ENCODE peak calls at places on chromosomes 4 and X, in four cellular contexts. One of them, this sample, is unnamed.

GRCh38 chrX:19214248-19214787 is 92.0 kb upstream of the ADGRG2 start:
- DNase-seq in GM12878: no peak
- DNase-seq in SK-N-SH: no peak
- DNase-seq in HepG2: no peak
- DNase-seq in this sample: no peak

GRCh38 chr4:40599431-40599830 is 30.2 kb downstream of the RBM47 start:
- DNase-seq in GM12878: no peak
- DNase-seq in SK-N-SH: no peak
- DNase-seq in HepG2: no peak
- DNase-seq in this sample: no peak

GRCh38 chrX:153763298-153763932 is 634 bp upstream of the PLXNB3 start:
- DNase-seq in GM12878: no peak
- DNase-seq in SK-N-SH: no peak
- DNase-seq in HepG2: peak
- DNase-seq in this sample: no peak

GRCh38 chrX:103376118-103376978 is at the start of gene BEX3:
- DNase-seq in GM12878: no peak
- DNase-seq in SK-N-SH: peak
- DNase-seq in HepG2: peak
- DNase-seq in this sample: peak

GRCh38 chr4:1416948-1417260 is 10.7 kb upstream of the NKX1-1 start:
- DNase-seq in GM12878: no peak
- DNase-seq in SK-N-SH: peak
- DNase-seq in HepG2: no peak
- DNase-seq in this sample: no peak

GRCh38 chr4:85180533-85180932 is 214.0 kb upstream of the WDFY3 start:
- DNase-seq in GM12878: no peak
- DNase-seq in SK-N-SH: no peak
- DNase-seq in HepG2: no peak
- DNase-seq in this sample: no peak

GRCh38 chrX:65671966-65672365 is 4.5 kb downstream of the MSN start:
- DNase-seq in GM12878: no peak
- DNase-seq in SK-N-SH: no peak
- DNase-seq in HepG2: no peak
- DNase-seq in this sample: no peak

GRCh38 chrX:23369037-23369436 is 34.4 kb downstream of the PTCHD1 start:
- DNase-seq in GM12878: no peak
- DNase-seq in SK-N-SH: no peak
- DNase-seq in HepG2: no peak
- DNase-seq in this sample: no peak

GRCh38 chrX:155215443-155216178 is 649 bp upstream of the VBP1 start:
- DNase-seq in GM12878: no peak
- DNase-seq in SK-N-SH: no peak
- DNase-seq in HepG2: no peak
- DNase-seq in this sample: no peak

GRCh38 chr4:67204441-67204840 is 340.9 kb downstream of the CENPC start:
- DNase-seq in GM12878: no peak
- DNase-seq in SK-N-SH: no peak
- DNase-seq in HepG2: no peak
- DNase-seq in this sample: no peak

GRCh38 chrX:82058728-82059127 is 856.8 kb downstream of the SH3BGRL start:
- DNase-seq in GM12878: no peak
- DNase-seq in SK-N-SH: no peak
- DNase-seq in HepG2: no peak
- DNase-seq in this sample: no peak

GRCh38 chr4:17766826-17767458 is 14.5 kb downstream of the FAM184B start:
- DNase-seq in GM12878: no peak
- DNase-seq in SK-N-SH: no peak
- DNase-seq in HepG2: no peak
- DNase-seq in this sample: no peak

GRCh38 chr4:102761478-102761790 is 666 bp upstream of the MANBA start:
- DNase-seq in GM12878: no peak
- DNase-seq in SK-N-SH: no peak
- DNase-seq in HepG2: peak
- DNase-seq in this sample: no peak

GRCh38 chr4:68929076-68929737 is 22.4 kb downstream of the UGT2A3 start:
- DNase-seq in GM12878: no peak
- DNase-seq in SK-N-SH: no peak
- DNase-seq in HepG2: no peak
- DNase-seq in this sample: no peak

GRCh38 chr4:48431401-48431800 is 51.7 kb upstream of the SLC10A4 start:
- DNase-seq in GM12878: no peak
- DNase-seq in SK-N-SH: no peak
- DNase-seq in HepG2: no peak
- DNase-seq in this sample: no peak

GRCh38 chrX:49192722-49193328 is 6.7 kb upstream of the PRICKLE3 start:
- DNase-seq in GM12878: no peak
- DNase-seq in SK-N-SH: no peak
- DNase-seq in HepG2: no peak
- DNase-seq in this sample: peak

GRCh38 chr4:78749972-78750727 is 26.0 kb upstream of the BMP2K start:
- DNase-seq in GM12878: peak
- DNase-seq in SK-N-SH: no peak
- DNase-seq in HepG2: no peak
- DNase-seq in this sample: no peak

GRCh38 chr4:29467044-29467717 is 1253.0 kb upstream of the PCDH7 start:
- DNase-seq in GM12878: no peak
- DNase-seq in SK-N-SH: no peak
- DNase-seq in HepG2: no peak
- DNase-seq in this sample: no peak

GRCh38 chr4:146442801-146443200 is 78.9 kb downstream of the SLC10A7 start:
- DNase-seq in GM12878: no peak
- DNase-seq in SK-N-SH: no peak
- DNase-seq in HepG2: no peak
- DNase-seq in this sample: no peak

GRCh38 chr4:23741586-23742240 is 148.1 kb downstream of the PPARGC1A start:
- DNase-seq in GM12878: no peak
- DNase-seq in SK-N-SH: no peak
- DNase-seq in HepG2: no peak
- DNase-seq in this sample: no peak

GRCh38 chr4:105767579-105767978 is 59.0 kb downstream of the GSTCD start:
- DNase-seq in GM12878: no peak
- DNase-seq in SK-N-SH: no peak
- DNase-seq in HepG2: peak
- DNase-seq in this sample: no peak

GRCh38 chr4:105765690-105766407 is 57.3 kb downstream of the GSTCD start:
- DNase-seq in GM12878: no peak
- DNase-seq in SK-N-SH: no peak
- DNase-seq in HepG2: peak
- DNase-seq in this sample: peak
- TF ChIP-seq MAX in GM12878: no peak
- TF ChIP-seq MAX in SK-N-SH: peak
- TF ChIP-seq MAX in HepG2: no peak
- TF ChIP-seq MAX in this sample: no peak

GRCh38 chr4:7043521-7044414 is 596 bp downstream of the TADA2B start:
- DNase-seq in GM12878: no peak
- DNase-seq in SK-N-SH: no peak
- DNase-seq in HepG2: no peak
- DNase-seq in this sample: peak

GRCh38 chr4:7041246-7041645 is 1.9 kb upstream of the TADA2B start:
- DNase-seq in GM12878: no peak
- DNase-seq in SK-N-SH: no peak
- DNase-seq in HepG2: no peak
- DNase-seq in this sample: no peak

GRCh38 chr4:7042697-7043464 is at the start of gene TADA2B:
- DNase-seq in GM12878: peak
- DNase-seq in SK-N-SH: peak
- DNase-seq in HepG2: peak
- DNase-seq in this sample: peak

GRCh38 chr4:7040760-7041159 is 2.4 kb upstream of the TADA2B start:
- DNase-seq in GM12878: no peak
- DNase-seq in SK-N-SH: no peak
- DNase-seq in HepG2: no peak
- DNase-seq in this sample: no peak

GRCh38 chr4:7041851-7042696 is 1.1 kb upstream of the TADA2B start:
- DNase-seq in GM12878: no peak
- DNase-seq in SK-N-SH: peak
- DNase-seq in HepG2: no peak
- DNase-seq in this sample: no peak
- TF ChIP-seq PBX3 in GM12878: no peak
- TF ChIP-seq PBX3 in SK-N-SH: no peak
- TF ChIP-seq PBX3 in HepG2: no peak
- TF ChIP-seq PBX3 in this sample: no peak

GRCh38 chrX:101051153-101051548 is 760 bp downstream of the TRMT2B start:
- DNase-seq in GM12878: no peak
- DNase-seq in SK-N-SH: no peak
- DNase-seq in HepG2: no peak
- DNase-seq in this sample: no peak

GRCh38 chrX:101057095-101057714 is 5.3 kb upstream of the TRMT2B start:
- DNase-seq in GM12878: peak
- DNase-seq in SK-N-SH: no peak
- DNase-seq in HepG2: no peak
- DNase-seq in this sample: no peak

GRCh38 chrX:101051549-101052302 is at the start of gene TRMT2B:
- DNase-seq in GM12878: peak
- DNase-seq in SK-N-SH: peak
- DNase-seq in HepG2: peak
- DNase-seq in this sample: peak
- TF ChIP-seq MAX in GM12878: no peak
- TF ChIP-seq MAX in SK-N-SH: peak
- TF ChIP-seq MAX in HepG2: peak
- TF ChIP-seq MAX in this sample: peak

DNA sequence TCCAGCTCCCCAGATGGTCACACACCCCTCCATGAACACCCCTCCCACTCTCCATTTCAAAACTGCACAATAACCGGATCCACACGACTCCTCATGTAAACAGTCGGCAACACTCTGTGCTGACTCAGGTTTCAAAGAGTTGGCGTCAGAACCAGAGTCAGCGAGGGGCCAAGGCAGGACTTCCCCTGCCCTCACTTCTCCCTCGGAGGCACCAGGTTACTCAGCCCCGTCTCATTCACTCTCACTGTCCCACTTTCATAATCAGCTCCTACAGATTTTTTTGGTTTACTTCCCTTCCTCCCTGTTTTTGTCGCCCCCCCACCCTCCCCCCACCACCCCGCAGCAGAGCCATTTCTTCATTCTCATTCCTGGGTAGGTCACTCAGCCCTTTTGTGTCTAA is 2.7 kb upstream of the TIMP1 start:
- DNase-seq in GM12878: no peak
- DNase-seq in SK-N-SH: no peak
- DNase-seq in HepG2: no peak
- DNase-seq in this sample: peak
- TF ChIP-seq PBX3 in GM12878: no peak
- TF ChIP-seq PBX3 in SK-N-SH: no peak
- TF ChIP-seq PBX3 in HepG2: no peak
- TF ChIP-seq PBX3 in this sample: no peak

DNA sequence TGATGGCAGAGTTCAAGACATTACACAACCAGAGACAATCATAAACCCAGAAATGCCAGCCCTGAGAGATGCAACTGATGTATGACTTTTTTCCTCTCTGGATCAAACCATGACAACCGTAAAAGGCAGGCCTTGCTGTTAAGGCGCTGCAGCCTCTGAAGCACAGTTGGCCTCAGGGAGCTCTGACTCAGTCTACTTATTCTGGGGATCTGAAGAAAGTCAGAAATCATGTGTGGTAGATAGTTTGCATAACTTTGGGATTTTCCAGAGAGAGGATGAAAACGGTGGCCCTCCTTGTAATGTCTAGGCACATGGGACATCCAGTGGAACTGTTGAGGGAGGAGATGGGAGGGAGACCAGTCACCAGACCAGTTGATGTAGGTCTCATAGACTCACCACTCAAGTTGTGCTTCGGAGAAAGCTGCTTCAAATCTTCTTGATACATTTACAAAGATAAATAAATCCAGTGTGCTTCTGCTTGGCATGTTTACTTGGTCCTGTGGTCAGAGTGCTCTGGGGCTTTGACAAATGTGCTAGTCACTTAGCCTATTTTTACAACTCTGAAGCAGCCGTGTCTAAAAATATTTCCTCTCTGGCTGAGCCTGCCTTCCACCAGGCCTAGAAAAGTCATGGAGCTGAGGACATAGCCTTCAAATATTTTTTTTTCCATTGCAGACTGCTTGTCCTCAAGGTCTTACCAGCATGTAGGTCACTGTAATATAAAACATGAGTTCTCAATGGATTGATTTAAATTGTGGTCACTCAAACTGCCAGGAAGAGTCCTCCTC is 7.5 kb downstream of the HADH start:
- DNase-seq in GM12878: no peak
- DNase-seq in SK-N-SH: no peak
- DNase-seq in HepG2: no peak
- DNase-seq in this sample: no peak
- TF ChIP-seq MAX in GM12878: no peak
- TF ChIP-seq MAX in SK-N-SH: no peak
- TF ChIP-seq MAX in HepG2: no peak
- TF ChIP-seq MAX in this sample: no peak

DNA sequence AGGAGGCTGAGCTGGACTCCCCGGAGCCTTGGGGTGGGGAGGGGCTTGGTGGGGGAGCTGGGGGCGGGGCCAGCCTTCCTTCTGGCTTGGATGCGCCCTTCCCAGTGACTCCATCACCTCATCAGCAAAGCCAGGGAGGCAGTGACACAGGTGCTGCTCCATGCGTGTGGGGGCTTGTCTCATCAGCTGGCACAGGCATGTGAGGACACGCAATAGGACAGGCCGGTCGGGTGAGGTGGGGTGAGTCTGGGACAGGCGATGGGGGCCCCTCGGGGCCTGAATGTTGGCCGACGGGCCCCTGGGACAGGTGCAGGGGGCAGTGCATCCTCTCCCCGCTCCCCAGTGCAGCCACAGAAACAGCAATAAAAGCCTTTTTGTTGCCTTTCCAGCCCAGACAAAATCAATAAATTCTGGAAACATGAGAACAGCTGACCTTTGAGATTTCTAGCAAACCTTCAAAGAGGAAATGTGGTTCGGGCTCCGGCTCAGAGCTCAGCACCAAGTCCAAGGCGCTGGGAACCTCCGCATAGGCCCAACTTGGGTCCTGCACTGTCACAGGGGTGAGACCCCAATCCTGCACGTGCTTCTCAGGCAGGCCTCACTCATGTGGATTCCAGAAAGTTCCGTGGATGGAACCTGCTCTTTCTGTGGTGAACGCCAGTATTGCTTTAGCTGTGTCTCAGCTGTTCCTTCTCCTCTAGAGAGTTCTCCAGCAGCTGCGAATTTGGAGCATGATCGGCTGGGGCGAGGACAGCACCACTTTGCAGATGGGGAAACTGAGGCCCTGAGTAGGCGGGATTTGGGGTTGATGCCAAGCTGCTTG is 18.5 kb downstream of the ADRA2C start:
- DNase-seq in GM12878: no peak
- DNase-seq in SK-N-SH: no peak
- DNase-seq in HepG2: peak
- DNase-seq in this sample: no peak
- TF ChIP-seq PBX3 in GM12878: no peak
- TF ChIP-seq PBX3 in SK-N-SH: no peak
- TF ChIP-seq PBX3 in HepG2: peak
- TF ChIP-seq PBX3 in this sample: no peak

This sample was measured in A549.